ENCODE peak calls at places on chromosome 13, in nine cellular contexts. One of them, this sample, is unnamed.

GRCh38 chr13:72808917-72809500 is 27.1 kb downstream of the PIBF1 start:
- DNase-seq in body of pancreas: no peak
- DNase-seq in left ventricle myocardium inferior: no peak
- DNase-seq in effector memory CD4-positive, alpha-beta T cell: no peak
- DNase-seq in mammary epithelial cell: peak; percentile 5
- DNase-seq in MM.1S: peak; percentile 11
- DNase-seq in small intestine: peak; percentile 32
- DNase-seq in A549: no peak
- DNase-seq in CD8-positive, alpha-beta memory T cell: peak; percentile 11
- DNase-seq in this sample: peak; percentile 27

GRCh38 chr13:66312312-66313087 is 917.6 kb downstream of the PCDH9 start:
- DNase-seq in body of pancreas: peak; percentile 46
- DNase-seq in left ventricle myocardium inferior: no peak
- DNase-seq in effector memory CD4-positive, alpha-beta T cell: no peak
- DNase-seq in mammary epithelial cell: no peak
- DNase-seq in MM.1S: no peak
- DNase-seq in small intestine: peak; percentile 0
- DNase-seq in A549: peak; percentile 17
- DNase-seq in CD8-positive, alpha-beta memory T cell: no peak
- DNase-seq in this sample: no peak

GRCh38 chr13:53151692-53152421 is 123.2 kb downstream of the OLFM4 start:
- DNase-seq in body of pancreas: peak; percentile 74
- DNase-seq in left ventricle myocardium inferior: no peak
- DNase-seq in effector memory CD4-positive, alpha-beta T cell: no peak
- DNase-seq in mammary epithelial cell: no peak
- DNase-seq in MM.1S: peak; percentile 92
- DNase-seq in small intestine: peak; percentile 62
- DNase-seq in A549: peak; percentile 1
- DNase-seq in CD8-positive, alpha-beta memory T cell: peak; percentile 2
- DNase-seq in this sample: peak; percentile 42

GRCh38 chr13:25118371-25118770 is 22.4 kb downstream of the PABPC3 start:
- DNase-seq in body of pancreas: no peak
- DNase-seq in left ventricle myocardium inferior: no peak
- DNase-seq in effector memory CD4-positive, alpha-beta T cell: no peak
- DNase-seq in mammary epithelial cell: no peak
- DNase-seq in MM.1S: no peak
- DNase-seq in small intestine: no peak
- DNase-seq in A549: no peak
- DNase-seq in CD8-positive, alpha-beta memory T cell: no peak
- DNase-seq in this sample: no peak

GRCh38 chr13:33112745-33113144 is 96.5 kb downstream of the KL start:
- DNase-seq in body of pancreas: no peak
- DNase-seq in left ventricle myocardium inferior: no peak
- DNase-seq in effector memory CD4-positive, alpha-beta T cell: no peak
- DNase-seq in mammary epithelial cell: no peak
- DNase-seq in MM.1S: no peak
- DNase-seq in small intestine: no peak
- DNase-seq in A549: no peak
- DNase-seq in CD8-positive, alpha-beta memory T cell: no peak
- DNase-seq in this sample: no peak

GRCh38 chr13:28147489-28147888 is 9.1 kb downstream of the PAN3 start:
- DNase-seq in body of pancreas: no peak
- DNase-seq in left ventricle myocardium inferior: no peak
- DNase-seq in effector memory CD4-positive, alpha-beta T cell: no peak
- DNase-seq in mammary epithelial cell: peak; percentile 70
- DNase-seq in MM.1S: no peak
- DNase-seq in small intestine: no peak
- DNase-seq in A549: no peak
- DNase-seq in CD8-positive, alpha-beta memory T cell: no peak
- DNase-seq in this sample: no peak

GRCh38 chr13:27170521-27171243 is 929 bp downstream of the USP12 start:
- DNase-seq in body of pancreas: peak; percentile 50
- DNase-seq in left ventricle myocardium inferior: peak; percentile 36
- DNase-seq in effector memory CD4-positive, alpha-beta T cell: peak; percentile 5
- DNase-seq in mammary epithelial cell: no peak
- DNase-seq in MM.1S: no peak
- DNase-seq in small intestine: peak; percentile 45
- DNase-seq in A549: peak; percentile 15
- DNase-seq in CD8-positive, alpha-beta memory T cell: peak; percentile 28
- DNase-seq in this sample: peak; percentile 23

GRCh38 chr13:47708386-47708785 is 292.7 kb downstream of the SUCLA2 start:
- DNase-seq in body of pancreas: no peak
- DNase-seq in left ventricle myocardium inferior: no peak
- DNase-seq in effector memory CD4-positive, alpha-beta T cell: no peak
- DNase-seq in mammary epithelial cell: peak; percentile 70
- DNase-seq in MM.1S: no peak
- DNase-seq in small intestine: no peak
- DNase-seq in A549: no peak
- DNase-seq in CD8-positive, alpha-beta memory T cell: no peak
- DNase-seq in this sample: no peak

GRCh38 chr13:103194871-103195270 is 128.7 kb upstream of the SLC10A2 start:
- DNase-seq in body of pancreas: no peak
- DNase-seq in left ventricle myocardium inferior: no peak
- DNase-seq in effector memory CD4-positive, alpha-beta T cell: no peak
- DNase-seq in mammary epithelial cell: no peak
- DNase-seq in MM.1S: no peak
- DNase-seq in small intestine: no peak
- DNase-seq in A549: no peak
- DNase-seq in CD8-positive, alpha-beta memory T cell: no peak
- DNase-seq in this sample: no peak

GRCh38 chr13:103190841-103191240 is 124.6 kb upstream of the SLC10A2 start:
- DNase-seq in body of pancreas: no peak
- DNase-seq in left ventricle myocardium inferior: no peak
- DNase-seq in effector memory CD4-positive, alpha-beta T cell: no peak
- DNase-seq in mammary epithelial cell: no peak
- DNase-seq in MM.1S: no peak
- DNase-seq in small intestine: no peak
- DNase-seq in A549: no peak
- DNase-seq in CD8-positive, alpha-beta memory T cell: no peak
- DNase-seq in this sample: no peak

GRCh38 chr13:103200118-103200885 is 134.1 kb upstream of the SLC10A2 start:
- DNase-seq in body of pancreas: no peak
- DNase-seq in left ventricle myocardium inferior: no peak
- DNase-seq in effector memory CD4-positive, alpha-beta T cell: no peak
- DNase-seq in mammary epithelial cell: no peak
- DNase-seq in MM.1S: no peak
- DNase-seq in small intestine: no peak
- DNase-seq in A549: no peak
- DNase-seq in CD8-positive, alpha-beta memory T cell: no peak
- DNase-seq in this sample: no peak

GRCh38 chr13:103199380-103200088 is 133.3 kb upstream of the SLC10A2 start:
- DNase-seq in body of pancreas: no peak
- DNase-seq in left ventricle myocardium inferior: no peak
- DNase-seq in effector memory CD4-positive, alpha-beta T cell: no peak
- DNase-seq in mammary epithelial cell: no peak
- DNase-seq in MM.1S: no peak
- DNase-seq in small intestine: no peak
- DNase-seq in A549: no peak
- DNase-seq in CD8-positive, alpha-beta memory T cell: no peak
- DNase-seq in this sample: no peak

GRCh38 chr13:103195762-103196161 is 129.5 kb upstream of the SLC10A2 start:
- DNase-seq in body of pancreas: no peak
- DNase-seq in left ventricle myocardium inferior: no peak
- DNase-seq in effector memory CD4-positive, alpha-beta T cell: no peak
- DNase-seq in mammary epithelial cell: peak; percentile 11
- DNase-seq in MM.1S: no peak
- DNase-seq in small intestine: no peak
- DNase-seq in A549: no peak
- DNase-seq in CD8-positive, alpha-beta memory T cell: no peak
- DNase-seq in this sample: no peak
- H3K27ac ChIP-seq in body of pancreas: no peak overlapping the region
- H3K27ac ChIP-seq in left ventricle myocardium inferior: no peak overlapping the region
- H3K27ac ChIP-seq in effector memory CD4-positive, alpha-beta T cell: no peak overlapping the region
- H3K27ac ChIP-seq in mammary epithelial cell: no peak overlapping the region
- H3K27ac ChIP-seq in MM.1S: no peak overlapping the region
- H3K27ac ChIP-seq in small intestine: no peak overlapping the region
- H3K27ac ChIP-seq in A549: no peak overlapping the region
- H3K27ac ChIP-seq in CD8-positive, alpha-beta memory T cell: no peak overlapping the region
- H3K27ac ChIP-seq in this sample: no peak overlapping the region

GRCh38 chr13:49310251-49310650 is 62.5 kb downstream of the CDADC1 start:
- DNase-seq in body of pancreas: no peak
- DNase-seq in left ventricle myocardium inferior: no peak
- DNase-seq in effector memory CD4-positive, alpha-beta T cell: no peak
- DNase-seq in mammary epithelial cell: no peak
- DNase-seq in MM.1S: no peak
- DNase-seq in small intestine: no peak
- DNase-seq in A549: no peak
- DNase-seq in CD8-positive, alpha-beta memory T cell: no peak
- DNase-seq in this sample: no peak

GRCh38 chr13:49308104-49308875 is 60.6 kb downstream of the CDADC1 start:
- DNase-seq in body of pancreas: peak; percentile 86
- DNase-seq in left ventricle myocardium inferior: peak; percentile 85
- DNase-seq in effector memory CD4-positive, alpha-beta T cell: no peak
- DNase-seq in mammary epithelial cell: no peak
- DNase-seq in MM.1S: no peak
- DNase-seq in small intestine: no peak
- DNase-seq in A549: no peak
- DNase-seq in CD8-positive, alpha-beta memory T cell: no peak
- DNase-seq in this sample: no peak

GRCh38 chr13:49311816-49312215 is 64.1 kb downstream of the CDADC1 start:
- DNase-seq in body of pancreas: no peak
- DNase-seq in left ventricle myocardium inferior: no peak
- DNase-seq in effector memory CD4-positive, alpha-beta T cell: no peak
- DNase-seq in mammary epithelial cell: no peak
- DNase-seq in MM.1S: no peak
- DNase-seq in small intestine: no peak
- DNase-seq in A549: no peak
- DNase-seq in CD8-positive, alpha-beta memory T cell: no peak
- DNase-seq in this sample: no peak

GRCh38 chr13:49307365-49307764 is 59.6 kb downstream of the CDADC1 start:
- DNase-seq in body of pancreas: no peak
- DNase-seq in left ventricle myocardium inferior: no peak
- DNase-seq in effector memory CD4-positive, alpha-beta T cell: no peak
- DNase-seq in mammary epithelial cell: no peak
- DNase-seq in MM.1S: no peak
- DNase-seq in small intestine: no peak
- DNase-seq in A549: no peak
- DNase-seq in CD8-positive, alpha-beta memory T cell: no peak
- DNase-seq in this sample: no peak

GRCh38 chr13:49308977-49309408 is 61.3 kb downstream of the CDADC1 start:
- DNase-seq in body of pancreas: peak; percentile 89
- DNase-seq in left ventricle myocardium inferior: no peak
- DNase-seq in effector memory CD4-positive, alpha-beta T cell: no peak
- DNase-seq in mammary epithelial cell: no peak
- DNase-seq in MM.1S: no peak
- DNase-seq in small intestine: peak; percentile 39
- DNase-seq in A549: no peak
- DNase-seq in CD8-positive, alpha-beta memory T cell: no peak
- DNase-seq in this sample: no peak
- H3K27ac ChIP-seq in body of pancreas: peak overlapping the region; percentile 89
- H3K27ac ChIP-seq in left ventricle myocardium inferior: peak overlapping the region; percentile 85
- H3K27ac ChIP-seq in effector memory CD4-positive, alpha-beta T cell: no peak overlapping the region
- H3K27ac ChIP-seq in mammary epithelial cell: no peak overlapping the region
- H3K27ac ChIP-seq in MM.1S: no peak overlapping the region
- H3K27ac ChIP-seq in small intestine: peak overlapping the region; percentile 47
- H3K27ac ChIP-seq in A549: no peak overlapping the region
- H3K27ac ChIP-seq in CD8-positive, alpha-beta memory T cell: no peak overlapping the region
- H3K27ac ChIP-seq in this sample: no peak overlapping the region

GRCh38 chr13:71771144-71771543 is 95.9 kb downstream of the DACH1 start:
- DNase-seq in body of pancreas: no peak
- DNase-seq in left ventricle myocardium inferior: no peak
- DNase-seq in effector memory CD4-positive, alpha-beta T cell: no peak
- DNase-seq in mammary epithelial cell: no peak
- DNase-seq in MM.1S: no peak
- DNase-seq in small intestine: no peak
- DNase-seq in A549: no peak
- DNase-seq in CD8-positive, alpha-beta memory T cell: no peak
- DNase-seq in this sample: no peak

GRCh38 chr13:71770710-71771109 is 96.3 kb downstream of the DACH1 start:
- DNase-seq in body of pancreas: no peak
- DNase-seq in left ventricle myocardium inferior: no peak
- DNase-seq in effector memory CD4-positive, alpha-beta T cell: no peak
- DNase-seq in mammary epithelial cell: no peak
- DNase-seq in MM.1S: no peak
- DNase-seq in small intestine: no peak
- DNase-seq in A549: no peak
- DNase-seq in CD8-positive, alpha-beta memory T cell: no peak
- DNase-seq in this sample: no peak

GRCh38 chr13:71774863-71775262 is 92.1 kb downstream of the DACH1 start:
- DNase-seq in body of pancreas: no peak
- DNase-seq in left ventricle myocardium inferior: no peak
- DNase-seq in effector memory CD4-positive, alpha-beta T cell: no peak
- DNase-seq in mammary epithelial cell: no peak
- DNase-seq in MM.1S: no peak
- DNase-seq in small intestine: no peak
- DNase-seq in A549: no peak
- DNase-seq in CD8-positive, alpha-beta memory T cell: no peak
- DNase-seq in this sample: no peak

GRCh38 chr13:71773534-71773933 is 93.5 kb downstream of the DACH1 start:
- DNase-seq in body of pancreas: no peak
- DNase-seq in left ventricle myocardium inferior: no peak
- DNase-seq in effector memory CD4-positive, alpha-beta T cell: no peak
- DNase-seq in mammary epithelial cell: no peak
- DNase-seq in MM.1S: no peak
- DNase-seq in small intestine: peak; percentile 70
- DNase-seq in A549: no peak
- DNase-seq in CD8-positive, alpha-beta memory T cell: no peak
- DNase-seq in this sample: no peak

DNA sequence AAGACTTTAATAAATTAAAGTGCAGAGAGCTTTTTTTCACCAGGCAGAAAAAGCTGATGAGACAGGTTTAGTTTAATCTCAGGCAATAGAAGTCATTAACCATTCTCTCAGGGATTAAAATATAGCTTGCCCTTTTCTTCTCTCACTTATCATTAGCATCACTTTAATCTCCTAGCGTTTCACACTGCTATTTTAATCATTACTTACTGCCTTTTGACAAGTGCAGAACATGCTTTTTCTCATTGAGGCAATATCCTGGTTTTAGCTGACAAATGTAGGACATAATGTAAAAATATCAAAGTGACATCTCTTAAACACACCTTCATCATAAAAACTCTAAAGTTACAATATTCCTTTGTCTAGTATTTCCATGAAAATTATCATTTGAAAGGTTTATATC is 94.6 kb downstream of the DACH1 start:
- DNase-seq in body of pancreas: no peak
- DNase-seq in left ventricle myocardium inferior: no peak
- DNase-seq in effector memory CD4-positive, alpha-beta T cell: no peak
- DNase-seq in mammary epithelial cell: no peak
- DNase-seq in MM.1S: no peak
- DNase-seq in small intestine: no peak
- DNase-seq in A549: no peak
- DNase-seq in CD8-positive, alpha-beta memory T cell: no peak
- DNase-seq in this sample: no peak
- H3K27ac ChIP-seq in body of pancreas: no peak overlapping the region
- H3K27ac ChIP-seq in left ventricle myocardium inferior: no peak overlapping the region
- H3K27ac ChIP-seq in effector memory CD4-positive, alpha-beta T cell: no peak overlapping the region
- H3K27ac ChIP-seq in mammary epithelial cell: no peak overlapping the region
- H3K27ac ChIP-seq in MM.1S: no peak overlapping the region
- H3K27ac ChIP-seq in small intestine: no peak overlapping the region
- H3K27ac ChIP-seq in A549: no peak overlapping the region
- H3K27ac ChIP-seq in CD8-positive, alpha-beta memory T cell: no peak overlapping the region
- H3K27ac ChIP-seq in this sample: no peak overlapping the region

DNA sequence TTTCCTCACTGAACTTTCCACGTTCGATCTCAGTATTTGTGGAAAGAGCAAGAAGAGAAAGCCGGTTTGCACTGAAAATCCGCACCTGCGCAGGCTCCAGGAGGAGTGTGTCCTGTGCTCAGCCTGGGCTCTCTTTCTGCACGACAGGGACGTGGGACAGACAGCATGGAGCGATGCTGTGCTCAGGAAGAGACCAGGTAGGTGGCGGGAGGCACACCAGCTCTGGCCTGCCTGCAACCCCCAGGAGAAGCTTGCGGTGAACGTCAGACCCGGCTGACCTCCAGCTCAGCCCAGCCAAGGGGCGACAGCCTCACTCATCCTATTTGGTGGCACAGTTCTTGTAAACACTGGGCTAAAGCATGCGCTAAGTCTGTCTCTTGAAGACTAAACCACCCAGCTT is 35.9 kb downstream of the NAXD start:
- DNase-seq in body of pancreas: peak; percentile 2
- DNase-seq in left ventricle myocardium inferior: no peak
- DNase-seq in effector memory CD4-positive, alpha-beta T cell: no peak
- DNase-seq in mammary epithelial cell: no peak
- DNase-seq in MM.1S: no peak
- DNase-seq in small intestine: no peak
- DNase-seq in A549: no peak
- DNase-seq in CD8-positive, alpha-beta memory T cell: no peak
- DNase-seq in this sample: no peak
- H3K27ac ChIP-seq in body of pancreas: no peak overlapping the region
- H3K27ac ChIP-seq in left ventricle myocardium inferior: no peak overlapping the region
- H3K27ac ChIP-seq in effector memory CD4-positive, alpha-beta T cell: no peak overlapping the region
- H3K27ac ChIP-seq in mammary epithelial cell: no peak overlapping the region
- H3K27ac ChIP-seq in MM.1S: no peak overlapping the region
- H3K27ac ChIP-seq in small intestine: no peak overlapping the region
- H3K27ac ChIP-seq in A549: no peak overlapping the region
- H3K27ac ChIP-seq in CD8-positive, alpha-beta memory T cell: no peak overlapping the region
- H3K27ac ChIP-seq in this sample: no peak overlapping the region